ENCODE peak calls at places on chromosomes 1 and 21, in five cellular contexts. M is adrenal gland, O is coronary artery, Q is heart right ventricle, F is H9. L is an unnamed sample.

GRCh38 chr1:247324913-247325312 is 6.8 kb downstream of the ZNF496 start:
- DNase-seq in M (no peak), O (no peak), Q (no peak), F (no peak), L (no peak)

GRCh38 chr1:97247196-97247595 is 525.6 kb downstream of the PTBP2 start:
- DNase-seq in M (no peak), O (no peak), Q (no peak), F (no peak), L (no peak)

GRCh38 chr1:44161546-44161945 is 20.1 kb upstream of the KLF18 start:
- DNase-seq in M (no peak), O (no peak), Q (no peak), F (no peak), L (no peak)

GRCh38 chr1:205226868-205227583 is 720 bp upstream of the TMCC2 start:
- DNase-seq in M (no peak), O (no peak), Q (no peak), F (no peak), L (no peak)

GRCh38 chr1:183590225-183591191 is at the start of gene NCF2:
- DNase-seq in M (no peak), O (no peak), Q (no peak), F (no peak), L (no peak)

GRCh38 chr1:39788758-39789570 is at the start of gene BMP8B:
- DNase-seq in M (peak), O (no peak), Q (peak), F (peak), L (peak)

GRCh38 chr1:184296466-184297243 is 90.2 kb upstream of the C1orf21 start:
- DNase-seq in M (peak), O (no peak), Q (peak), F (no peak), L (peak)

GRCh38 chr1:239616686-239617085 is 230.3 kb downstream of the CHRM3 start:
- DNase-seq in M (no peak), O (no peak), Q (no peak), F (no peak), L (no peak)

GRCh38 chr1:203592156-203592555 is 34.5 kb upstream of the ATP2B4 start:
- DNase-seq in M (no peak), O (no peak), Q (no peak), F (peak), L (no peak)

GRCh38 chr1:162147760-162148159 is 78.3 kb downstream of the NOS1AP start:
- DNase-seq in M (no peak), O (no peak), Q (no peak), F (peak), L (no peak)

GRCh38 chr1:225871374-225872074 is 10.7 kb downstream of the TMEM63A start:
- DNase-seq in M (no peak), O (no peak), Q (no peak), F (no peak), L (no peak)

GRCh38 chr1:98854137-98854536 is 150.5 kb downstream of the PLPPR5 start:
- DNase-seq in M (no peak), O (no peak), Q (no peak), F (no peak), L (no peak)

GRCh38 chr21:16264314-16264713 is 534.5 kb downstream of the USP25 start:
- DNase-seq in M (no peak), O (no peak), Q (no peak), F (no peak), L (no peak)

GRCh38 chr1:231419147-231419546 is 2.9 kb downstream of the EGLN1 start:
- DNase-seq in M (no peak), O (no peak), Q (no peak), F (no peak), L (no peak)

GRCh38 chr1:52751589-52752306 is 25.5 kb downstream of the ZYG11B start:
- DNase-seq in M (peak), O (no peak), Q (no peak), F (no peak), L (no peak)

GRCh38 chr1:52746189-52746588 is 19.9 kb downstream of the ZYG11B start:
- DNase-seq in M (no peak), O (no peak), Q (no peak), F (no peak), L (no peak)

GRCh38 chr1:52747450-52747849 is 21.2 kb downstream of the ZYG11B start:
- DNase-seq in M (no peak), O (no peak), Q (no peak), F (no peak), L (no peak)

GRCh38 chr1:52752427-52752826 is 26.2 kb downstream of the ZYG11B start:
- DNase-seq in M (no peak), O (no peak), Q (no peak), F (no peak), L (no peak)

GRCh38 chr1:52748119-52748518 is 21.9 kb downstream of the ZYG11B start:
- DNase-seq in M (no peak), O (no peak), Q (no peak), F (no peak), L (no peak)
- TF ChIP-seq CTCF in M (peak), O (no peak), Q (no peak), F (peak), L (peak)

DNA sequence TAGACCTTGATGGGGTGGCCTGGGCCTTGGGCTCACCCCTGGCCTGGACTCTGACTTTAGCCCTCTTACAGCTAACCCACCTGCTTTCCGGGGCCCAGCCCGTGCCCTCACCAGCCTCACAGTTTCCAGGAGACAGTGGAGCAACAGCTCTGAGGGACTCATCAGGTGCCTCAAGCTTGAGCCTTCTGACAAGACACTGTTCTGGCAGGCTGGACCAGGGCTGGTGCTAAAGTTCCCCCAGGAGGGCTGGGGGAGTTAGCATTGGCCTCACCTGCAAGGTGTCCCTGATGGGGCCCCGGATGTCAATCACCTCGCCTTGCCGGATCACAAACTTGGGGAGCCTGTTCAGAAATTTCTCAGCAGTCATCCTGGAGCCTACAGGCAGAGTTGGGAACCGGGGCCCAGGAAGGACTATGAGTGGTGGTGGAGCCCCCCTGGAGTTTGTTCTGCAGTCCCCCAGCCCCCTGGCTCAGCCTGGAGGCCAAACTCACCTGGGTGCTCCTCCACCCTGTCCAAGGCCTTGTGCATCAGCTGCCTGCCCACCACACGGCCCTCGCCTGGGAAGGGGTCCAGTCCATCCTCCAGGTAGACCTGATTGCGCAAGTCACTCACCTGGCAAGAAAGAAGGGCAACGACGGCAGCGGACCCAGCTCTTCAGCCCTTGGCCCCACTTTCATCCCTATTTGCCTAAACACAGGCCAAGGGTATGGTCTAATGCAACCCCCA is 4.1 kb downstream of the SH3BGRL3 start:
- DNase-seq in M (no peak), O (no peak), Q (no peak), F (peak), L (no peak)
- H3K27ac ChIP-seq in M (no peak), O (peak), Q (peak), F (no peak), L (peak)

DNA sequence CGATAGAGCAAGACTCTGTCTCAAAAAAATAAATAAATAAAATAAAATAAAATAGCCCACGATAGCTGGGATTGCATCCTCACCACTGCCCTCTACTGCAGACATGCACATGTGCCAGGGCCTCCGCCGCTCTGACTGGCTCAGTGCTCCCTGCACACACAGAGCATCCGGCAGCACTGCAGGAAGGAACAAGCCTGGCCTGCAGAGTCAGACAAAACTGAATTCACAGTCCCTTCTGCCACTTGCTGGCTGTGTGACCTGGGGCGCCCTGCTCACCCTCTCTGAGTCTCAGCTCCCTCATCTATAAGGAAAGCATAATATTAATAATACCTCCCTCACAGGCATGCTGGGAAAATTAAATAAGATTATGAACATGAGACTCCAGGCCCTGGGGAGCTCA is 35.4 kb downstream of the CSMD2 start:
- DNase-seq in M (no peak), O (peak), Q (no peak), F (no peak), L (no peak)
- TF ChIP-seq CTCF in M (no peak), O (no peak), Q (no peak), F (peak), L (no peak)

DNA sequence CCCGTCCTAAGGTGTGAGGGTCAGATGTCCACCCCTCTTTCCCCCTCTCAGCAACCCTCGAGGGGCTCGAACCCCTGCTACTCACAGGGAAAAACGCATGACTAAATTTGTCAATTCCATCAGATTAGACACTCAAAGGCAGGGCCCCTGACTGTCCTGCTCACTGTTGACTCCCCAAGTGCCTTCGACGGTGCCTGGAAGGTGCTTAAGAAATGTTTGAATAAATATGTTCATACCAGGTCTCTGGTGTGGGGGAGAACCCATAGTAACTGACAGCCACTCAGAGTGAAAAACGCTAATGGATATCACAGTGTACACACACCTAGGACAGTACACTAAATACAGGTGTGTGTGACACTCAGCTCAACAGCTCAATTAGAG is 39.7 kb upstream of the WASF2 start:
- DNase-seq in M (no peak), O (no peak), Q (no peak), F (no peak), L (no peak)
- H3K27ac ChIP-seq in M (peak), O (peak), Q (peak), F (no peak), L (peak)

DNA sequence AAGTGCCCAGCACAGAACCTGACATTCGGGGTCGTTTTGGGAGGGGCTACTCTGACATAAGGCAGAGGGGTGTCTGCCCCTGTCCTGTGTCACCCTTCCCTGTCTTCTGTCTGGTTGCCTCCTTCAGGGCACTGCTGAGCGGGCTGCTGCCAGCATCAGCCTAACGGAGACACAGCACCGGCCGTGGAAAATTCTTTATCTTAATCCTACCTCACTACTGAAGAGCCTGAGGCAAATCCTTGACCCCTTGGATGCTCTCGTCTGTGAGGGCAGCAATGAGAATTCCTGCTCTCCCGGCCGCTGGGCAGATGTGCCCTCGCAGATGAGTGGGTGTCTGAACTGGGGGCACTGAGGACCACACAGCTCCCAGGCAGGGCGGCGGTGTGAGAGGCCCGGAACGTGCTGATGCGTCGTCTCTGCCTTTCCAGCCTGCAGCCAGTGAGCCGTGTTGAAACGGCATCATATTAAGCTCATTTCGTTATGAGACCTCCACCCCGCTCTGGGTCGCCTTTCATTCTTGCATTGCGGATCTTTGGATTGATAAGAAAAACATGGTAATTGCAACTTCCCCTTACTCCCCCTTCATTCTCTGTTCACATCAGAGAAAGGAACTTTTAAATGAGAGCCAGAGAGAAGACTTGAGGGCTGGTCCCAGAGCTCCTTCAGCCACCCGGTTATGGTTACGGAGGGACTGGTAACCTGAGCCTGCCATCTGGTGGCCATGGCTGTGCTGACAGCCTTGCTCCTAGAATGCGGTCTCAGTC is 271.3 kb downstream of the TRABD2B start:
- DNase-seq in M (peak), O (peak), Q (peak), F (peak), L (peak)
- TF ChIP-seq CTCF in M (peak), O (peak), Q (peak), F (peak), L (peak)

GRCh38 chr1:42929434-42930177 is 29.1 kb downstream of the SLC2A1 start:
- DNase-seq in M (no peak), O (no peak), Q (no peak), F (no peak), L (no peak)

GRCh38 chr1:42928859-42929258 is 29.8 kb downstream of the SLC2A1 start:
- DNase-seq in M (no peak), O (no peak), Q (no peak), F (no peak), L (no peak)

GRCh38 chr1:42931911-42932422 is 26.7 kb downstream of the SLC2A1 start:
- DNase-seq in M (peak), O (no peak), Q (peak), F (peak), L (peak)

GRCh38 chr1:42931108-42931539 is 27.5 kb downstream of the SLC2A1 start:
- DNase-seq in M (peak), O (no peak), Q (no peak), F (peak), L (peak)

DNA sequence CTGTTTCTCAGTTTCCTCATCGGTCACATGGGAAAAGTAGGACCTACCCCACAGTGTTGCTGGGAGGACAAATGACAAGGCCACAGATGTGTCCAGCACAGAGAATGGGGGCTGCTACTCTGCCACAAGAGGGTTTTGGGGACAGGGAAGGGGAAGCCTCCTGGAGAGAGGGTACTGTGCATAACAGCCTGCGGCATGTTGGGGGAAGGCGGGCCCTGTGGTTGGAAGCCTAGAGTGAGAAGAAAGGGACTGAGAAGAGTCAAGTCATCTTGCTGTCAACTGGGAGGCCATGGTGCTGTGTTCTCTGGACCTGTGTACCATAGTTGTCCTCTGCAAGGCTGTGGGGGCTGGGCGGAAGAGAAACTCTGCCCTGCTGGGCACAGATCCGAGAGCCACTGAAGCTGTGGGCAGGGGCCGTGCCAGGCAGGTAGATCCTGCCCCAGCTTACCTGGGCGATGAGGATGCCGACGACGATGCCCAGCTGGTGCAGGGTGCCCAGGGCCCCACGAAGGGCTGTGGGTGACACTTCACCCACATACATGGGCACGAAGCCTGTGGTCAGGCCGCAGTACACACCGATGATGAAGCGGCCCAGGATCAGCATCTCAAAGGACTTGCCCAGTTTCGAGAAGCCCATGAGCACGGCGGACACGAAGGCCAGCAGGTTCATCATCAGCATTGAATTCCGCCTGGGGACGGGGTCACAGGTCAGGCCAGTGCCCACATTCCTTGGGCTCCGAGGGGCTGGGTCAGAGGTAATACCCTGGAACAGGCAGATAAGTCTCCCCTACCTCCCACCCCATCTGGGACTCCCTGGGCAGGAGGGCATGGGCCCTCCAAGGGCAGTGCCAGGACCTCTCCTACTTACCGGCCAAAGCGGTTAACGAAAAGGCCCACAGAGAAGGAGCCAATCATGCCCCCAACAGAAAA is 28.2 kb downstream of the SLC2A1 start:
- DNase-seq in M (no peak), O (no peak), Q (no peak), F (no peak), L (no peak)
- H3K27ac ChIP-seq in M (no peak), O (no peak), Q (no peak), F (no peak), L (peak)

L was measured in lung.